ENCODE peak calls at places on chromosomes 13 and 19, in five cellular contexts. One of them, this sample, is unnamed.

GRCh38 chr13:112710855-112711527 is 21.2 kb downstream of the ATP11A start:
- DNase-seq in ovary: peak
- DNase-seq in brain microvascular endothelial cell: no peak
- DNase-seq in osteocyte: no peak
- DNase-seq in activated T-helper 1 cell treated with anti-CD3 and anti-CD28 coated beads, Interleukin-2, amount 50 U/mL, for 16 hours: no peak
- DNase-seq in this sample: no peak

GRCh38 chr19:36051236-36051635 is 2.8 kb downstream of the THAP8 start:
- DNase-seq in ovary: no peak
- DNase-seq in osteocyte: no peak
- DNase-seq in activated T-helper 1 cell treated with anti-CD3 and anti-CD28 coated beads, Interleukin-2, amount 50 U/mL, for 16 hours: no peak
- DNase-seq in brain microvascular endothelial cell: no peak
- DNase-seq in this sample: no peak

GRCh38 chr13:113552786-113553540 is 31.6 kb upstream of the TFDP1 start:
- DNase-seq in activated T-helper 1 cell treated with anti-CD3 and anti-CD28 coated beads, Interleukin-2, amount 50 U/mL, for 16 hours: no peak
- DNase-seq in ovary: peak
- DNase-seq in brain microvascular endothelial cell: no peak
- DNase-seq in osteocyte: peak
- DNase-seq in this sample: no peak

GRCh38 chr19:41537789-41538188 is 38.2 kb upstream of the CEACAM21 start:
- DNase-seq in activated T-helper 1 cell treated with anti-CD3 and anti-CD28 coated beads, Interleukin-2, amount 50 U/mL, for 16 hours: no peak
- DNase-seq in brain microvascular endothelial cell: peak
- DNase-seq in osteocyte: no peak
- DNase-seq in ovary: no peak
- DNase-seq in this sample: no peak

GRCh38 chr19:57305056-57305455 is 15.2 kb upstream of the ZNF543 start:
- DNase-seq in osteocyte: no peak
- DNase-seq in ovary: no peak
- DNase-seq in activated T-helper 1 cell treated with anti-CD3 and anti-CD28 coated beads, Interleukin-2, amount 50 U/mL, for 16 hours: no peak
- DNase-seq in brain microvascular endothelial cell: no peak
- DNase-seq in this sample: no peak

GRCh38 chr19:1991516-1991915 is 24.0 kb downstream of the BTBD2 start:
- DNase-seq in osteocyte: no peak
- DNase-seq in brain microvascular endothelial cell: no peak
- DNase-seq in ovary: no peak
- DNase-seq in activated T-helper 1 cell treated with anti-CD3 and anti-CD28 coated beads, Interleukin-2, amount 50 U/mL, for 16 hours: no peak
- DNase-seq in this sample: no peak

GRCh38 chr13:79490846-79491245 is 9.9 kb downstream of the NDFIP2 start:
- DNase-seq in brain microvascular endothelial cell: no peak
- DNase-seq in ovary: no peak
- DNase-seq in osteocyte: no peak
- DNase-seq in activated T-helper 1 cell treated with anti-CD3 and anti-CD28 coated beads, Interleukin-2, amount 50 U/mL, for 16 hours: no peak
- DNase-seq in this sample: no peak

GRCh38 chr19:50514346-50515167 is 844 bp upstream of the ASPDH start:
- DNase-seq in ovary: no peak
- DNase-seq in activated T-helper 1 cell treated with anti-CD3 and anti-CD28 coated beads, Interleukin-2, amount 50 U/mL, for 16 hours: no peak
- DNase-seq in osteocyte: no peak
- DNase-seq in brain microvascular endothelial cell: no peak
- DNase-seq in this sample: no peak

GRCh38 chr19:14116918-14117578 is 514 bp downstream of the PRKACA start:
- DNase-seq in osteocyte: no peak
- DNase-seq in brain microvascular endothelial cell: no peak
- DNase-seq in activated T-helper 1 cell treated with anti-CD3 and anti-CD28 coated beads, Interleukin-2, amount 50 U/mL, for 16 hours: no peak
- DNase-seq in ovary: peak
- DNase-seq in this sample: no peak

GRCh38 chr19:39915848-39916215 is 18.6 kb downstream of the FCGBP start:
- DNase-seq in osteocyte: no peak
- DNase-seq in brain microvascular endothelial cell: no peak
- DNase-seq in ovary: no peak
- DNase-seq in activated T-helper 1 cell treated with anti-CD3 and anti-CD28 coated beads, Interleukin-2, amount 50 U/mL, for 16 hours: no peak
- DNase-seq in this sample: no peak

GRCh38 chr13:53005631-53006030 is 23.0 kb upstream of the OLFM4 start:
- DNase-seq in ovary: no peak
- DNase-seq in activated T-helper 1 cell treated with anti-CD3 and anti-CD28 coated beads, Interleukin-2, amount 50 U/mL, for 16 hours: no peak
- DNase-seq in osteocyte: no peak
- DNase-seq in brain microvascular endothelial cell: no peak
- DNase-seq in this sample: no peak

GRCh38 chr13:40230833-40231266 is 435.6 kb downstream of the FOXO1 start:
- DNase-seq in activated T-helper 1 cell treated with anti-CD3 and anti-CD28 coated beads, Interleukin-2, amount 50 U/mL, for 16 hours: no peak
- DNase-seq in brain microvascular endothelial cell: peak
- DNase-seq in ovary: no peak
- DNase-seq in osteocyte: no peak
- DNase-seq in this sample: no peak

GRCh38 chr19:45976180-45976579 is 2.5 kb upstream of the NOVA2 start:
- DNase-seq in brain microvascular endothelial cell: peak
- DNase-seq in osteocyte: no peak
- DNase-seq in activated T-helper 1 cell treated with anti-CD3 and anti-CD28 coated beads, Interleukin-2, amount 50 U/mL, for 16 hours: no peak
- DNase-seq in ovary: no peak
- DNase-seq in this sample: no peak

GRCh38 chr13:105445793-105446192 is 1089.7 kb downstream of the EFNB2 start:
- DNase-seq in activated T-helper 1 cell treated with anti-CD3 and anti-CD28 coated beads, Interleukin-2, amount 50 U/mL, for 16 hours: no peak
- DNase-seq in osteocyte: no peak
- DNase-seq in ovary: no peak
- DNase-seq in brain microvascular endothelial cell: no peak
- DNase-seq in this sample: no peak

GRCh38 chr19:58477871-58478270 is 1.7 kb downstream of the ZNF446 start:
- DNase-seq in osteocyte: no peak
- DNase-seq in ovary: no peak
- DNase-seq in brain microvascular endothelial cell: no peak
- DNase-seq in activated T-helper 1 cell treated with anti-CD3 and anti-CD28 coated beads, Interleukin-2, amount 50 U/mL, for 16 hours: no peak
- DNase-seq in this sample: no peak

GRCh38 chr19:54465367-54466109 is 2.0 kb upstream of the LENG9 start:
- DNase-seq in ovary: peak
- DNase-seq in brain microvascular endothelial cell: no peak
- DNase-seq in osteocyte: no peak
- DNase-seq in activated T-helper 1 cell treated with anti-CD3 and anti-CD28 coated beads, Interleukin-2, amount 50 U/mL, for 16 hours: no peak
- DNase-seq in this sample: no peak

GRCh38 chr13:79075703-79076102 is 330.4 kb downstream of the RBM26 start:
- DNase-seq in ovary: no peak
- DNase-seq in activated T-helper 1 cell treated with anti-CD3 and anti-CD28 coated beads, Interleukin-2, amount 50 U/mL, for 16 hours: no peak
- DNase-seq in osteocyte: no peak
- DNase-seq in brain microvascular endothelial cell: no peak
- DNase-seq in this sample: no peak

GRCh38 chr19:40159744-40160143 is 31.5 kb upstream of the MAP3K10 start:
- DNase-seq in activated T-helper 1 cell treated with anti-CD3 and anti-CD28 coated beads, Interleukin-2, amount 50 U/mL, for 16 hours: no peak
- DNase-seq in osteocyte: no peak
- DNase-seq in brain microvascular endothelial cell: no peak
- DNase-seq in ovary: no peak
- DNase-seq in this sample: no peak

GRCh38 chr19:34645551-34645950 is 31.4 kb downstream of the SCGB2B2 start:
- DNase-seq in ovary: no peak
- DNase-seq in activated T-helper 1 cell treated with anti-CD3 and anti-CD28 coated beads, Interleukin-2, amount 50 U/mL, for 16 hours: no peak
- DNase-seq in osteocyte: no peak
- DNase-seq in brain microvascular endothelial cell: no peak
- DNase-seq in this sample: no peak

GRCh38 chr19:39512964-39513363 is 2.0 kb upstream of the SELENOV start:
- DNase-seq in ovary: no peak
- DNase-seq in osteocyte: no peak
- DNase-seq in brain microvascular endothelial cell: no peak
- DNase-seq in activated T-helper 1 cell treated with anti-CD3 and anti-CD28 coated beads, Interleukin-2, amount 50 U/mL, for 16 hours: no peak
- DNase-seq in this sample: no peak

GRCh38 chr13:66558511-66558910 is 671.6 kb downstream of the PCDH9 start:
- DNase-seq in brain microvascular endothelial cell: no peak
- DNase-seq in ovary: no peak
- DNase-seq in osteocyte: no peak
- DNase-seq in activated T-helper 1 cell treated with anti-CD3 and anti-CD28 coated beads, Interleukin-2, amount 50 U/mL, for 16 hours: no peak
- DNase-seq in this sample: no peak

GRCh38 chr13:23323946-23324709 is 109.4 kb downstream of the SACS start:
- DNase-seq in ovary: no peak
- DNase-seq in activated T-helper 1 cell treated with anti-CD3 and anti-CD28 coated beads, Interleukin-2, amount 50 U/mL, for 16 hours: no peak
- DNase-seq in brain microvascular endothelial cell: no peak
- DNase-seq in osteocyte: no peak
- DNase-seq in this sample: no peak

GRCh38 chr19:16871870-16872269 is 16.9 kb upstream of the F2RL3 start:
- DNase-seq in brain microvascular endothelial cell: no peak
- DNase-seq in activated T-helper 1 cell treated with anti-CD3 and anti-CD28 coated beads, Interleukin-2, amount 50 U/mL, for 16 hours: no peak
- DNase-seq in ovary: no peak
- DNase-seq in osteocyte: no peak
- DNase-seq in this sample: no peak

GRCh38 chr13:44050450-44051063 is 170.9 kb downstream of the LACC1 start:
- DNase-seq in activated T-helper 1 cell treated with anti-CD3 and anti-CD28 coated beads, Interleukin-2, amount 50 U/mL, for 16 hours: no peak
- DNase-seq in osteocyte: no peak
- DNase-seq in ovary: no peak
- DNase-seq in brain microvascular endothelial cell: peak
- DNase-seq in this sample: no peak

This sample was measured in GM06990.